ENCODE peak calls at places on chromosomes 4 and X, in four cellular contexts. P is PC-3, T is foreskin fibroblast, X is glutamatergic neuron. R is an unnamed sample.

GRCh38 chr4:678765-679481 is 4.6 kb downstream of the MYL5 start:
- DNase-seq in X (no peak), T (no peak), P (no peak), R (no peak)

GRCh38 chr4:188399834-188400233 is 260.6 kb downstream of the TRIML1 start:
- DNase-seq in P (no peak), X (no peak), T (no peak), R (peak)

GRCh38 chr4:1775731-1776500 is 17.2 kb upstream of the FGFR3 start:
- DNase-seq in X (no peak), P (peak), T (peak), R (no peak)

GRCh38 chrX:75151828-75152592 is 4.1 kb downstream of the ABCB7 start:
- DNase-seq in X (no peak), T (peak), P (no peak), R (no peak)

GRCh38 chr4:81392164-81392563 is 79.5 kb downstream of the RASGEF1B start:
- DNase-seq in X (no peak), P (no peak), T (no peak), R (no peak)

GRCh38 chrX:8647176-8647575 is 84.8 kb downstream of the ANOS1 start:
- DNase-seq in P (peak), T (peak), X (no peak), R (no peak)

GRCh38 chrX:103382893-103383292 is 6.6 kb downstream of the BEX3 start:
- DNase-seq in T (no peak), P (no peak), X (no peak), R (no peak)

GRCh38 chrX:68876731-68877130 is 47.9 kb downstream of the EFNB1 start:
- DNase-seq in P (no peak), X (no peak), T (no peak), R (no peak)

GRCh38 chr4:76182463-76182862 is 31.2 kb downstream of the SCARB2 start:
- DNase-seq in X (no peak), T (no peak), P (no peak), R (no peak)

GRCh38 chrX:40938418-40938817 is 146.8 kb upstream of the USP9X start:
- DNase-seq in X (no peak), T (peak), P (peak), R (no peak)

GRCh38 chrX:23008431-23009099 is 8.8 kb downstream of the DDX53 start:
- DNase-seq in P (peak), T (peak), X (no peak), R (no peak)

GRCh38 chr4:167025651-167026050 is 208.6 kb downstream of the SPOCK3 start:
- DNase-seq in T (no peak), P (peak), X (no peak), R (no peak)

GRCh38 chr4:11904117-11904535 is 475.4 kb upstream of the HS3ST1 start:
- DNase-seq in T (peak), P (no peak), X (no peak), R (no peak)

GRCh38 chrX:135697614-135698013 is 15.8 kb upstream of the CT45A1 start:
- DNase-seq in T (no peak), X (no peak), P (peak), R (no peak)

GRCh38 chrX:91066104-91066503 is 368.5 kb upstream of the PABPC5 start:
- DNase-seq in P (no peak), X (no peak), T (no peak), R (peak)

GRCh38 chr4:82371398-82371972 is 2.3 kb downstream of the HNRNPD start:
- DNase-seq in T (peak), P (peak), X (no peak), R (no peak)

GRCh38 chrX:134171661-134172587 is 65.1 kb upstream of the CCDC160 start:
- DNase-seq in T (peak), P (no peak), X (peak), R (peak)

GRCh38 chr4:8849266-8850073 is 22.2 kb downstream of the HMX1 start:
- DNase-seq in P (no peak), T (no peak), X (no peak), R (peak)

GRCh38 chr4:10879411-10880110 is 195.0 kb upstream of the CLNK start:
- DNase-seq in T (peak), X (no peak), P (peak), R (no peak)

DNA sequence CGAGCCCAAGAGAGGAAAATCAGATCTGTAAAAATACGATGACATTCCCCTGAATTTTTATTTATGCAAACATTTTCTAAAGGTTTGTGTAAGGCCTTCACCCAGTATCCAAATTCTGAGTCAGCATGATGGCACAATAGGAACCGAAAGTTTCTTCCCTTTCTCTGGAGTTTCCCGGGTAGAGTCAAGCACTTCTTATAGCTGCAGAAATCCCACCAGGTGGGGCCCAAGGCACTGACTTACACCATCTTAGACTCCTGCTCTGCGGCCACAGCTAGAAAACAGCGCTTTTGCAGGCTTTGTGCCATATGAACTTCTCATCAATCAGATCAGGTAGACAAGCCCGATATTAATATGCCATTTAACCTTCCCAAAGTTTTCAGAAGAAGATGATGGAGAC is 13.4 kb downstream of the LEF1 start:
- DNase-seq in X (no peak), P (no peak), T (peak), R (peak)
- TF ChIP-seq CTCF in X (no peak), P (no peak), T (no peak), R (peak)

GRCh38 chrX:106718709-106719108 is 7.8 kb upstream of the RNF128 start:
- DNase-seq in X (no peak), T (no peak), P (no peak), R (no peak)

GRCh38 chrX:106711375-106711774 is 15.1 kb upstream of the RNF128 start:
- DNase-seq in P (no peak), X (no peak), T (no peak), R (no peak)

GRCh38 chrX:106716463-106716862 is 10.0 kb upstream of the RNF128 start:
- DNase-seq in T (no peak), X (no peak), P (no peak), R (no peak)

GRCh38 chrX:106716004-106716403 is 10.5 kb upstream of the RNF128 start:
- DNase-seq in X (no peak), P (no peak), T (no peak), R (no peak)
- TF ChIP-seq CTCF in X (no peak), P (no peak), T (no peak), R (no peak)

DNA sequence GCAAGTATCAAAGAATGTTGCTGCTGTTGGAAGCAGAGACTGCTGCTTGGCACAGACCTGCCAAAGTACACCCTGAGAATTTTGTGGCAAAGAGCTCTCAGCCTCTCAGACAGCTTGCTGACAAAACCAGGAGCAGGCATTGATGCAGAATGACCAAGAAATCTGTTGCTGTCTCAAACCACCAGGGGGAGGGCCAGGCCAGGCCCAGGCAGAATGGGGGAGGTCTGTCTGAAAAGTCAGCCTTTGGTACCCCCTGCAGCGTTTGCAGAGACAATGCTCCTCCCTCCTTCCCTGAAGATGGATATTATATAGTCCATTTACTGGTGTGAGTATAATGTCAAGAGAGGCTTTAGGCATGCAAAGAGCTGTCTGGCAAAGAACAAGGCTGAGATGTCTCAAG is 52.9 kb upstream of the TRPC5OS start:
- DNase-seq in X (peak), T (no peak), P (peak), R (peak)
- TF ChIP-seq CTCF in X (peak), T (no peak), P (peak), R (peak)

DNA sequence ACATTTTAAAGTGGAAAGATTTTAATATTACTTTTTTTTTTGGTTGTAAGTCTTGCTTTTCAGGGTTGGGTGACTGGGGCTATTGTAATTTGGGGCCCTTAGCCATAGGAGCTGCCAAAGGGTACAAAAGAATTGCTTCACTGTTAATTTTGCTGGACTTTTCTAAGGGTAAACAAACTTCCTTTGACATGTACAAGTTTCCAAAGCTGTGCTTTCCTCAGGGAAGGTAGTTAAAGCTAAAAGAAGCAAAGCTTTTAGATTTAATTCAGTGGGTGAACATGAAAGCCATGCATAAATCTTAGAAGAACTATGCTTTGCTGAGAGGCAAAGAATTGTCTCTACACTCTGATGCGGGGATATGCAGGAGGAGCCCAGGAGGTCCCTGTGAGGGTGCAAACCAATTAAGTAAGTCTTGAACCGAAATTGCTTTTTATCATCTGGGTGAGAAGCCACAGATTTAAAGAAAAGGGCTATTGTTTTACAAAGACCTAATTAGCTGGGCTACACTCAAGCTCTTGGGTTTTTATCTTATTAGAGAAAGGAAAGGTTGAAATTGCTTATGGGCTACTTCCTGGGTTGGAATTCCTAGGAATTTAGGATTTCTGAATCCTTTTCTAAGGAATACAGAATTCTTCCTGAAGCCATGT is 188.6 kb upstream of the ANK2 start:
- DNase-seq in P (no peak), T (no peak), X (no peak), R (no peak)
- TF ChIP-seq CTCF in P (no peak), T (no peak), X (no peak), R (no peak)

GRCh38 chr4:173752610-173753009 is 222.6 kb upstream of the HAND2 start:
- DNase-seq in X (peak), T (no peak), P (peak), R (peak)
- TF ChIP-seq CTCF in X (peak), T (peak), P (peak), R (peak)

R was measured in H9.